ENCODE peak calls at places on chromosome 1, in five cellular contexts. O is GM19239; Q is EL; Z is astrocyte of the hippocampus; X is CD4-positive, CD25-positive, alpha-beta regulatory T cell. A is an unnamed sample.

GRCh38 chr1:164017239-164017638 is 541.7 kb upstream of the PBX1 start:
- DNase-seq in O (no peak), Q (no peak), Z (no peak), X (no peak), A (no peak)

GRCh38 chr1:192506741-192507155 is 68.8 kb upstream of the RGS1 start:
- DNase-seq in O (peak; percentile 46), Q (peak; percentile 48), Z (peak; percentile 57), X (peak; percentile 22), A (peak; percentile 35)

GRCh38 chr1:232012773-232013386 is 386.3 kb downstream of the DISC1 start:
- DNase-seq in O (no peak), Q (peak; percentile 30), Z (peak; percentile 64), X (no peak), A (no peak)

GRCh38 chr1:202807926-202808757 is at the start of gene KDM5B:
- DNase-seq in O (no peak), Q (peak; percentile 69), Z (peak; percentile 88), X (peak; percentile 51), A (no peak)

GRCh38 chr1:74571875-74572274 is 59.5 kb upstream of the LRRC53 start:
- DNase-seq in O (no peak), Q (no peak), Z (no peak), X (no peak), A (no peak)

GRCh38 chr1:64110924-64111777 is 92.3 kb upstream of the UBE2U start:
- DNase-seq in O (no peak), Q (peak; percentile 32), Z (no peak), X (no peak), A (no peak)

GRCh38 chr1:23543707-23544443 is 12.8 kb upstream of the E2F2 start:
- DNase-seq in O (no peak), Q (peak; percentile 64), Z (no peak), X (no peak), A (no peak)

GRCh38 chr1:38561110-38561509 is 298.5 kb downstream of the RRAGC start:
- DNase-seq in O (no peak), Q (no peak), Z (no peak), X (no peak), A (no peak)

GRCh38 chr1:220281159-220281574 is 8.9 kb upstream of the RAB3GAP2 start:
- DNase-seq in O (no peak), Q (peak; percentile 40), Z (peak; percentile 58), X (no peak), A (no peak)

GRCh38 chr1:22880174-22880601 is 92.5 kb downstream of the LACTBL1 start:
- DNase-seq in O (no peak), Q (peak; percentile 68), Z (peak; percentile 47), X (no peak), A (no peak)

GRCh38 chr1:210920716-210921694 is 212.9 kb downstream of the KCNH1 start:
- DNase-seq in O (no peak), Q (no peak), Z (no peak), X (no peak), A (no peak)

GRCh38 chr1:243263824-243264223 is 8.0 kb downstream of the SDCCAG8 start:
- DNase-seq in O (no peak), Q (no peak), Z (peak; percentile 47), X (no peak), A (no peak)

GRCh38 chr1:12692967-12693782 is 22.7 kb upstream of the AADACL3 start:
- DNase-seq in O (no peak), Q (no peak), Z (no peak), X (no peak), A (no peak)

GRCh38 chr1:22670352-22670964 is 17.4 kb downstream of the C1QB start:
- DNase-seq in O (no peak), Q (no peak), Z (no peak), X (no peak), A (no peak)

GRCh38 chr1:59232209-59232608 is 64.7 kb upstream of the FGGY start:
- DNase-seq in O (no peak), Q (no peak), Z (peak; percentile 75), X (no peak), A (no peak)

GRCh38 chr1:53075761-53076163 is 13.7 kb downstream of the PODN start:
- DNase-seq in O (no peak), Q (no peak), Z (no peak), X (no peak), A (no peak)

GRCh38 chr1:202967684-202968281 is 726 bp upstream of the CYB5R1 start:
- DNase-seq in O (peak; percentile 31), Q (no peak), Z (no peak), X (peak; percentile 26), A (no peak)

GRCh38 chr1:206122686-206123085 is 5.5 kb upstream of the AVPR1B start:
- DNase-seq in O (no peak), Q (no peak), Z (no peak), X (no peak), A (no peak)

GRCh38 chr1:39258146-39258924 is 53.8 kb downstream of the MACF1 start:
- DNase-seq in O (peak; percentile 48), Q (peak; percentile 72), Z (peak; percentile 83), X (peak; percentile 53), A (peak; percentile 42)

GRCh38 chr1:18928406-18928805 is 26.1 kb upstream of the ALDH4A1 start:
- DNase-seq in O (no peak), Q (no peak), Z (no peak), X (no peak), A (no peak)

GRCh38 chr1:167416506-167416905 is 101.8 kb downstream of the CD247 start:
- DNase-seq in O (no peak), Q (no peak), Z (no peak), X (no peak), A (no peak)

GRCh38 chr1:17460265-17460664 is 20.8 kb upstream of the RCC2 start:
- DNase-seq in O (no peak), Q (no peak), Z (peak; percentile 7), X (no peak), A (no peak)

GRCh38 chr1:205772607-205773032 is 2.7 kb downstream of the RAB29 start:
- DNase-seq in O (no peak), Q (no peak), Z (no peak), X (no peak), A (no peak)

GRCh38 chr1:118485757-118486156 is 300.7 kb upstream of the SPAG17 start:
- DNase-seq in O (no peak), Q (no peak), Z (no peak), X (no peak), A (no peak)

A was measured in GM18507.